ENCODE peak calls at places on chromosomes 4 and X, in four cellular contexts. T is uterus, R is HCT116, W is heart left ventricle. S is an unnamed sample. For H3K4me1, the result is how much of the 10 kb centered on the place peaks cover.

GRCh38 chrX:53265771-53266170 is 15.6 kb downstream of the IQSEC2 start:
- DNase-seq in T (no peak), R (no peak), W (no peak), S (no peak)

GRCh38 chr4:107561481-107561880 is 158.6 kb downstream of the PAPSS1 start:
- DNase-seq in T (no peak), R (no peak), W (no peak), S (no peak)

GRCh38 chrX:19866626-19867410 is 20.6 kb downstream of the SH3KBP1 start:
- DNase-seq in T (no peak), R (no peak), W (no peak), S (no peak)

GRCh38 chr4:24477919-24478318 is 106.4 kb downstream of the DHX15 start:
- DNase-seq in T (peak), R (no peak), W (peak), S (no peak)

GRCh38 chr4:158315706-158316105 is 105.4 kb downstream of the TMEM144 start:
- DNase-seq in T (no peak), R (no peak), W (no peak), S (no peak)

GRCh38 chrX:107000013-107000515 is at the start of gene MORC4:
- DNase-seq in T (peak), R (peak), W (peak), S (peak)

GRCh38 chr4:76703123-76703490 is 194.8 kb downstream of the SOWAHB start:
- DNase-seq in T (no peak), R (peak), W (no peak), S (no peak)

GRCh38 chr4:141486375-141486997 is 149.9 kb upstream of the IL15 start:
- DNase-seq in T (no peak), R (no peak), W (no peak), S (no peak)

GRCh38 chrX:150977411-150978162 is 5.5 kb upstream of the HMGB3 start:
- DNase-seq in T (no peak), R (no peak), W (no peak), S (no peak)

GRCh38 chr4:164945146-164945545 is 32.3 kb downstream of the TRIM61 start:
- DNase-seq in T (no peak), R (no peak), W (no peak), S (no peak)

GRCh38 chr4:79820427-79820826 is 252.6 kb downstream of the ANTXR2 start:
- DNase-seq in T (no peak), R (peak), W (no peak), S (no peak)

GRCh38 chr4:149765630-149766029 is 50.0 kb downstream of the IQCM start:
- DNase-seq in T (no peak), R (peak), W (no peak), S (no peak)

GRCh38 chrX:51893931-51894696 is 691 bp downstream of the MAGED1 start:
- DNase-seq in T (peak), R (no peak), W (peak), S (no peak)

GRCh38 chr4:28167411-28167810 is 1306.8 kb downstream of the STIM2 start:
- DNase-seq in T (no peak), R (no peak), W (no peak), S (no peak)

GRCh38 chr4:142840516-142841123 is 5.5 kb downstream of the INPP4B start:
- DNase-seq in T (no peak), R (peak), W (no peak), S (no peak)

GRCh38 chrX:108420481-108420880 is 17.7 kb downstream of the COL4A6 start:
- DNase-seq in T (no peak), R (no peak), W (no peak), S (no peak)

GRCh38 chr4:122577808-122578781 is 42.8 kb downstream of the IL21 start:
- DNase-seq in T (no peak), R (peak), W (no peak), S (no peak)

DNA sequence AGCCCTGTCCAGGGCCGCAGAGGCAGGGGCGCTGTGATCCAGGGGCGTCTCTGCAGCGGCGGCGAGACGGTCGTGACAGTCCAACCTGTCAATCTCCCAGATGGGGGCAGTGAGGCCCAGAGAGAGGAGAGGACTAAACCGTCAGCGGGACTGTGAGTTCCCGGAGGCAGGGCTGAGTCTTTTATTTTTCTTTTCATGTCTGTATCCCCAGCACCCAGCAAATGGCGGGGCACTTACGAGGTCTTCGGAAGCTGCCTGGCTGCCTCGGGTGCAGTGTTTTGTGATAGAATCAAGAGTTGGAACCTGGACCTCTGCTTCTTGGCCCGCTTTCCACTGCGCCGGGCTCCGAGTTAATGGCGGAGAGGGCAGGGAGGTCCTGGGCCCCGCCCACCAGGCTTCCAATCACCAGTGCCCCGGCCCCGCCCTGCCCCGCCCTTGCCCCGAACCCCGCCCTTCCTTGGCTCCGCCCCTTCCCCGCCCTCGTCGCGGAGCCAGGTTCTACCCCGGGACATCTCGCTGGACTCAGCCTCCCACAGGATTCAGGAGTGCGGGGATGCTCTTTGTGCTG is 35.3 kb upstream of the GRPEL1 start:
- DNase-seq in T (peak), R (peak), W (peak), S (peak)
- TF ChIP-seq POLR2A in T (no peak), R (peak), W (peak), S (peak)

DNA sequence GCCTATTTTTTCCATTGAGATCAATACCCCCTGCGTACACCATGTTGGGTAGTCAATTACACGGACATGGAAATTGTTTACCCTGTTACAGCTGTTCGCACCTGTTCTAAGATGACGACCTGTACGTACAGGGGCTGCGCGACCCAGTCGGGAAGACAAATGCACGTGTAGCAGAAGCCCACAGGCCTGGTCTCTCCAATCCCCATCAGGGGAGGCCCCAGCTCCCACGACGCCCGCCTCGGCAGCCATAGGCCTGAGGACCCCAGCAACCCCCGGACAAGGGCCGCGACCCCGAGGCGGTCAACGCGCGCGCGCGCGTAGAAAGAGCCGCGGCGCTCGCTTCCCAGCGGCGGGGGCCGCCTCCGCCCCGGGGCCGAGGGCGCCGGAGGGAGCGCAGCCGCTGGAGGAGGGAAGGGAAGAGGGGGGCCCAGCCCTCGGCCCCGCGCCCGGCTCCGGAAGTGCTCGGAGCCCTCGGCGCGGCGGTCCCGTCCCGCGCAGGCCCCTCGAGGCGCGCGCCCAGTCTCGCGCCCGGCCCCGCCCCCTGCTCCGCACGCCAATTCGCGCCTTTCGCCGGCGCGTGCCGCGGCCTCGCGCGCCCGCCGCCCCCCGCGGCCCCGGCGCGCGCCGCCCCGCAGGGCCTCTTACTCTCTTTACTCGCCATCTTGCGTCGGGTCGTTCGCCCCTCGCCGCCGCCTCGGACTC is 618 bp downstream of the RBBP7 start:
- DNase-seq in T (no peak), R (no peak), W (peak), S (no peak)
- H3K4me3 ChIP-seq in T (peak), R (peak), W (peak), S (peak)

DNA sequence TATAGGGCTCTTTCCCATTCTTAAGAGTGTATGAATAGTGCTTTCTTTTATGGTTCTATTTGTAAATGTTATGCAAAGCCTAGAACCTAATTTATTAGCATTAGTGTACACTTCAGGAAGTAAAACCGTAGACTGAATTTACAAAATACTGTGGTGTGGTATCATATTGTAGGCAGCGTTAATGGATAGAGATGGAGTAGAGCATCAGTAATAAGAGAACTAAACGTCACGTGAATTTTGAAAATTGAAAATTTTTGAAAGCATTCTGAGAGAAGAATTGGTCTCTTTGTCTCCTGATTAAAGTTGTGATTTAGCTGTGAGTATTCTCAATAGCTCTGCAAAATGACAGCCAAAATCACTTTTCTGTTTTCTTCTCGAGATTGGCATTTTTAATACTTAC is 2.9 kb downstream of the STIM2 start:
- DNase-seq in T (no peak), R (no peak), W (no peak), S (no peak)
- H3K4me1 ChIP-seq in T (under half), R (under half), W (half or more), S (under half)

DNA sequence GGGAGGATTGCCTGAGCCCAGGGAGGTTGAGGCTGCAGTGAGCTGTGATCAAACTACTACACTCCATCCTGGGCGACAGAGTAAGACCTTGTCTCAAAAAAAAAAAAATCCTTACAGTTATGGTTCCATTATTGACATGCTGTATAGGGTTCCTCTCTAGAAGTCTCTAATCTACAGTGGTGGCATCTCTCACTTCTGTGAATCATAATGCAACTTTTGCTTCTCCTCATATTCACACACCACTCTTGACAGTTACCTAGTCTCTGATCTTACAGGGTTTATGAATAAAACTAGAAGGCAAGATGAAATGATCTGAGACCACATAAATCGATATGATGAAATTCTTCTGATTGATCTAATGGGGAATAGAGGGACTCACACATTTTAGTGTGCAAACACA is 40.6 kb downstream of the DOCK11 start:
- DNase-seq in T (no peak), R (no peak), W (no peak), S (no peak)
- TF ChIP-seq POLR2A in T (no peak), R (no peak), W (no peak), S (no peak)

GRCh38 chr4:169971456-169972015 is 54.7 kb downstream of the MFAP3L start:
- DNase-seq in T (no peak), R (no peak), W (no peak), S (no peak)
- H3K4me3 ChIP-seq in T (no peak), R (no peak), W (no peak), S (no peak)

DNA sequence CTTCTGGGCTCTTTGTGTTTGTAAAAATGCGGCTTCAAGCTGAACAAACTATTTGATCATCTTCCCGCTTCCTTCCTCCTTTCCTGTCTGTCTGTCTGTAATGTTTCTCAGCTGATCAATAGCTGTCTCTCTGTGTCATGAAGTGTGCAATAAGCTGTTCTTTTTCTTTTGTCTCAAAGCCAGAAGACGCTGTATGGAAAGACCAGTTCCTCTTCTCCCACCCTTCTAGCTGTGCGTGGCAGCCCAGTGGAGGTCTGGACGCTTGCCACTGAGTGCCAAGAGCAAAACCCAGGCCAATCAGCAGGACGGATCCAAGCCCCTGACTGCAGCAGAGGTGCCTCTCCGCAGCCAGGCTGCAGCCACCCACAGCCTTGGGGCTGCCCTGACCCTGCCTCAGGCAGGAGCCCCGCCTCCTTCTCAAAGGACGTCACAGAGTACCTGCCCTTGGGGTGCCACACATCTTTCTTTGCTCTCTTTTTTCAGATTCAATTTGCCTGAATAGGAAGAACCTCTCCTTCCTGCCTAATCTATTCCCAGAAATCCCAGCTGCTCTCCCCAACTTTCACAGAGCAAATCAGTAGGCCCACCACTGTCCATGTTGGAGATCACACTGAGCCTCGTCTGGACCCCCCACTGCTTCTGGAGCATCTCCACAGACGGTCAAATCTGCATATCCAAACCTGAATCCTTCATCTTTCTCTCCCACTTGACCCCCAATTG is 59.1 kb downstream of the MAML3 start:
- DNase-seq in T (peak), R (no peak), W (peak), S (peak)
- H3K4me1 ChIP-seq in T (under half), R (half or more), W (half or more), S (under half)

GRCh38 chrX:155026727-155027508 is at the start of gene FUNDC2:
- DNase-seq in T (peak), R (peak), W (peak), S (peak)
- TF ChIP-seq POLR2A in T (peak), R (peak), W (no peak), S (no peak)

DNA sequence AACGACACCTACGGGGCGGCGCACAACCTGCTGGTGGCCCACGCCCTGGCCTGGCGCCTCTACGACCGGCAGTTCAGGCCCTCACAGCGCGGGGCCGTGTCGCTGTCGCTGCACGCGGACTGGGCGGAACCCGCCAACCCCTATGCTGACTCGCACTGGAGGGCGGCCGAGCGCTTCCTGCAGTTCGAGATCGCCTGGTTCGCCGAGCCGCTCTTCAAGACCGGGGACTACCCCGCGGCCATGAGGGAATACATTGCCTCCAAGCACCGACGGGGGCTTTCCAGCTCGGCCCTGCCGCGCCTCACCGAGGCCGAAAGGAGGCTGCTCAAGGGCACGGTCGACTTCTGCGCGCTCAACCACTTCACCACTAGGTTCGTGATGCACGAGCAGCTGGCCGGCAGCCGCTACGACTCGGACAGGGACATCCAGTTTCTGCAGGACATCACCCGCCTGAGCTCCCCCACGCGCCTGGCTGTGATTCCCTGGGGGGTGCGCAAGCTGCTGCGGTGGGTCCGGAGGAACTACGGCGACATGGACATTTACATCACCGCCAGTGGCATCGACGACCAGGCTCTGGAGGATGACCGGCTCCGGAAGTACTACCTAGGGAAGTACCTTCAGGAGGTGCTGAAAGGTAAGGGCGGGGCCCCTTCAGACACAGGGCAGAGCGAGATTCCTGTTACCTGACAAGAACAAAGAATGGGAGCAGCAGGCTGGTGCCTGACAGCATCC is 11.7 kb downstream of the RPL9 start:
- DNase-seq in T (peak), R (no peak), W (peak), S (peak)
- H3K4me3 ChIP-seq in T (peak), R (no peak), W (peak), S (peak)

GRCh38 chr4:148094149-148094548 is 348.1 kb downstream of the NR3C2 start:
- DNase-seq in T (no peak), R (no peak), W (peak), S (no peak)

GRCh38 chr4:148093065-148093464 is 349.1 kb downstream of the NR3C2 start:
- DNase-seq in T (no peak), R (no peak), W (no peak), S (no peak)

GRCh38 chr4:148097811-148098210 is 344.4 kb downstream of the NR3C2 start:
- DNase-seq in T (no peak), R (no peak), W (no peak), S (no peak)

GRCh38 chr4:148092316-148093014 is 349.7 kb downstream of the NR3C2 start:
- DNase-seq in T (no peak), R (no peak), W (no peak), S (no peak)

GRCh38 chr4:148095346-148095923 is 346.8 kb downstream of the NR3C2 start:
- DNase-seq in T (no peak), R (no peak), W (no peak), S (no peak)
- H3K4me1 ChIP-seq in T (under half), R (under half), W (under half), S (under half)

S was measured in breast epithelium.